ENCODE peak calls at places on chromosomes 3 and 15, in seven cellular contexts. K is ELR; P is psoas muscle; T is NCI-H345; Z is cerebellar nuclear complex; O is lower leg skin; R is stimulated activated CD8-positive, alpha-beta memory T cell treated with anti-CD3 and anti-CD28 coated beads, Interleukin-7, amount 100 ng/mL, for 4 hours. D is an unnamed sample.

GRCh38 chr3:185656321-185656840 is 70.3 kb downstream of the SENP2 start:
- DNase-seq in O (peak), Z (no peak), P (no peak), R (no peak), T (no peak), K (peak), D (no peak)

GRCh38 chr3:4107430-4107829 is 195.7 kb upstream of the SETMAR start:
- DNase-seq in O (no peak), K (no peak), R (no peak), Z (no peak), P (no peak), T (no peak), D (no peak)

GRCh38 chr15:75947117-75947516 is 43.4 kb downstream of the FBXO22 start:
- DNase-seq in P (no peak), Z (no peak), T (no peak), O (peak), R (no peak), K (peak), D (no peak)

GRCh38 chr3:64520334-64520733 is 167.5 kb downstream of the ADAMTS9 start:
- DNase-seq in O (no peak), P (no peak), K (no peak), Z (no peak), T (no peak), R (no peak), D (no peak)

GRCh38 chr3:12719984-12720656 is 38.9 kb downstream of the TMEM40 start:
- DNase-seq in R (peak), Z (peak), P (peak), K (peak), T (peak), O (peak), D (peak)

GRCh38 chr3:36077320-36077719 is 303.0 kb upstream of the STAC start:
- DNase-seq in P (no peak), Z (no peak), K (no peak), O (no peak), R (no peak), T (no peak), D (no peak)

GRCh38 chr3:156781310-156782230 is 44.6 kb upstream of the LEKR1 start:
- DNase-seq in R (no peak), Z (no peak), T (no peak), P (no peak), O (no peak), K (peak), D (no peak)

GRCh38 chr3:47961815-47962606 is 54.2 kb downstream of the MAP4 start:
- DNase-seq in K (no peak), T (no peak), O (no peak), P (no peak), R (no peak), Z (no peak), D (no peak)

GRCh38 chr15:43093026-43093425 is 12.8 kb downstream of the UBR1 start:
- DNase-seq in K (no peak), Z (no peak), O (no peak), T (no peak), R (no peak), P (no peak), D (no peak)

GRCh38 chr3:152322756-152323155 is 54.0 kb downstream of the MBNL1 start:
- DNase-seq in K (no peak), R (no peak), O (no peak), T (no peak), Z (no peak), P (no peak), D (no peak)

GRCh38 chr3:66472313-66473134 is 28.3 kb downstream of the LRIG1 start:
- DNase-seq in Z (no peak), K (peak), P (no peak), R (no peak), O (no peak), T (no peak), D (no peak)

GRCh38 chr3:16448691-16449090 is 64.8 kb downstream of the RFTN1 start:
- DNase-seq in P (peak), K (peak), O (peak), T (no peak), R (peak), Z (no peak), D (peak)